ENCODE peak calls at places on chromosomes 5 and 9, in eight cellular contexts. W is tibial nerve, X is ovary, Y is sigmoid colon, K is transverse colon, T is A549, E is stomach, L is H1. M is an unnamed sample. For H3K9me3, the result is how much of the 10 kb centered on the place peaks cover.

GRCh38 chr9:81619353-81620008 is 69.9 kb downstream of the TLE1 start:
- DNase-seq in W (no peak), X (no peak), Y (no peak), K (no peak), T (no peak), E (no peak), L (no peak), M (no peak)

GRCh38 chr5:473344-474192 is 30.6 kb downstream of the EXOC3 start:
- DNase-seq in W (no peak), X (peak), Y (peak), K (peak), T (peak), E (peak), L (no peak), M (peak)

GRCh38 chr9:73889023-73889422 is 608.1 kb upstream of the RORB start:
- DNase-seq in W (no peak), X (no peak), Y (no peak), K (no peak), T (no peak), E (no peak), L (no peak), M (no peak)

GRCh38 chr5:32909207-32909606 is 198.1 kb downstream of the NPR3 start:
- DNase-seq in W (no peak), X (no peak), Y (no peak), K (no peak), T (no peak), E (no peak), L (no peak), M (no peak)

GRCh38 chr9:14279671-14280070 is 34.3 kb downstream of the NFIB start:
- DNase-seq in W (no peak), X (no peak), Y (no peak), K (no peak), T (no peak), E (no peak), L (no peak), M (no peak)

GRCh38 chr5:125530833-125531610 is 784.6 kb upstream of the ZNF608 start:
- DNase-seq in W (no peak), X (no peak), Y (no peak), K (no peak), T (no peak), E (no peak), L (no peak), M (no peak)

GRCh38 chr9:69211424-69212036 is 37.5 kb downstream of the TJP2 start:
- DNase-seq in W (no peak), X (no peak), Y (no peak), K (no peak), T (no peak), E (no peak), L (no peak), M (no peak)

GRCh38 chr5:73625905-73626811 is at the start of gene ARHGEF28:
- DNase-seq in W (no peak), X (peak), Y (peak), K (peak), T (peak), E (peak), L (no peak), M (no peak)

GRCh38 chr5:151086192-151086869 is 5.5 kb upstream of the TNIP1 start:
- DNase-seq in W (no peak), X (no peak), Y (no peak), K (no peak), T (no peak), E (no peak), L (no peak), M (no peak)

GRCh38 chr9:128552744-128553221 is 396 bp downstream of the SPTAN1 start:
- DNase-seq in W (no peak), X (peak), Y (peak), K (peak), T (no peak), E (peak), L (no peak), M (peak)

GRCh38 chr9:99811172-99811571 is 10.5 kb upstream of the NR4A3 start:
- DNase-seq in W (no peak), X (no peak), Y (no peak), K (no peak), T (no peak), E (no peak), L (no peak), M (no peak)

GRCh38 chr9:87016681-87017080 is 69.4 kb upstream of the GAS1 start:
- DNase-seq in W (no peak), X (no peak), Y (no peak), K (no peak), T (no peak), E (no peak), L (no peak), M (no peak)

GRCh38 chr5:104305602-104306001 is 743.0 kb upstream of the NUDT12 start:
- DNase-seq in W (no peak), X (no peak), Y (no peak), K (no peak), T (no peak), E (no peak), L (no peak), M (no peak)

GRCh38 chr5:90590-91547 is 1.1 kb upstream of the PLEKHG4B start:
- DNase-seq in W (no peak), X (no peak), Y (no peak), K (no peak), T (no peak), E (peak), L (no peak), M (no peak)

GRCh38 chr9:20382460-20383071 is 239.7 kb downstream of the MLLT3 start:
- DNase-seq in W (no peak), X (no peak), Y (no peak), K (no peak), T (no peak), E (no peak), L (no peak), M (no peak)

GRCh38 chr9:121326130-121326838 is 43.8 kb downstream of the STOM start:
- DNase-seq in W (peak), X (peak), Y (peak), K (peak), T (no peak), E (peak), L (no peak), M (peak)

GRCh38 chr9:123997665-123998277 is 13.8 kb upstream of the LHX2 start:
- DNase-seq in W (peak), X (no peak), Y (no peak), K (peak), T (no peak), E (no peak), L (no peak), M (no peak)

GRCh38 chr9:15176821-15177220 is 130.2 kb downstream of the TTC39B start:
- DNase-seq in W (no peak), X (no peak), Y (no peak), K (no peak), T (no peak), E (no peak), L (no peak), M (no peak)

GRCh38 chr9:131656356-131657030 is 83.4 kb downstream of the RAPGEF1 start:
- DNase-seq in W (peak), X (no peak), Y (peak), K (peak), T (no peak), E (peak), L (no peak), M (peak)

GRCh38 chr9:70498866-70499265 is 84.4 kb upstream of the KLF9 start:
- DNase-seq in W (no peak), X (no peak), Y (no peak), K (no peak), T (no peak), E (no peak), L (no peak), M (no peak)

GRCh38 chr9:468766-469496 is 254.3 kb downstream of the DOCK8 start:
- DNase-seq in W (no peak), X (no peak), Y (no peak), K (peak), T (no peak), E (no peak), L (no peak), M (no peak)

GRCh38 chr9:95213102-95213501 is 104.4 kb downstream of the FANCC start:
- DNase-seq in W (no peak), X (no peak), Y (no peak), K (no peak), T (no peak), E (no peak), L (no peak), M (no peak)

GRCh38 chr5:107058239-107058638 is 612.5 kb downstream of the EFNA5 start:
- DNase-seq in W (no peak), X (no peak), Y (no peak), K (no peak), T (no peak), E (no peak), L (no peak), M (no peak)

GRCh38 chr5:102865171-102865509 is 110.0 kb downstream of the PAM start:
- DNase-seq in W (no peak), X (no peak), Y (no peak), K (no peak), T (no peak), E (no peak), L (no peak), M (no peak)

GRCh38 chr9:83583151-83584014 is 39.6 kb upstream of the IDNK start:
- DNase-seq in W (peak), X (peak), Y (peak), K (peak), T (peak), E (peak), L (peak), M (no peak)

GRCh38 chr5:149030392-149030791 is 32.5 kb downstream of the SH3TC2 start:
- DNase-seq in W (no peak), X (no peak), Y (no peak), K (no peak), T (no peak), E (no peak), L (no peak), M (no peak)

DNA sequence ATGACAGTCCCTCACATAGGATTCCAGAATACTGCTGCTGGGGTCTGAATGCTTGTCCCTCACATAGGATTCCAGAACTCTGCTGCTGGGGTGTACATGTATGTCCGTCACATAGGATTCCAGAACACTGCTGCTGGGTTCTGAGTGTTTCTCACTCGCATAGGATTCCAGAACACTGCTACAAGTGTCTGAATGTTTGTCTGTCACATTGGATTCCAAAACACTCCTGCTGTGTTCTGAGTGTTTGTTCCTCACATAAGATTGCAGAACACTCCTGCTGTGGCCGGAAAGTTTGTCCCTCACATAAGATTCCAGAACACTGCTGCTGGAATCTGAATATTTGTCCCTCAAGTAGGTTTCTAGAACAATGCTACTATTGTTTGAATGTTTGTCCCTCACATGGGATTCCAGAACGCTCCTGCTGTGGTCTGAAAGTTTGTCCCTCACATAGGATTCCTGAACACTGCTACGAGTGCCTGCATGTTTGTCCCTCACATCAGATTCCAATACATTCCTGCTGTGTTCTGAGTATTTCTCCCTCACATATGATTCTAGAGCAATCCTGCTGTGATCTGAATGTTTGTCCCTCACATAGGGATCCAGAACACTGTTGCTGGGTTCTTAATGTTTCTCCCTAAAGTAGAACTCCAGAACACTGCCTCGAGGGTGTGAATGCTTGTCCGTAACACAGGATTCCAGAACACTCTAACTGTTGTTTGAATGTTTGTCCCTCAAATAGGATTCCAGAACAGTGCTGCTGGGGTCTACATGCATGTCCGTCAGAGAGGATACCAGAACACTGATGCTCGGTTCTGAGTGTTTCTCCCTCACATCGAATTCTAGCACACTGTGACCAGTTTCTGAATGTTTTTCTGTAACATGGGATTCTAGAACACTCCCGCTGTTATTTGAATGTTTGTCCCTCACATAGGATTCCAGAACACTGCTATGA is 200.4 kb downstream of the FOXD4L6 start:
- DNase-seq in W (no peak), X (no peak), Y (no peak), K (no peak), T (no peak), E (no peak), L (no peak), M (no peak)
- H3K9me3 ChIP-seq in W (under half), X (half or more), Y (half or more), K (under half), T (half or more), E (half or more), L (half or more), M (half or more)

DNA sequence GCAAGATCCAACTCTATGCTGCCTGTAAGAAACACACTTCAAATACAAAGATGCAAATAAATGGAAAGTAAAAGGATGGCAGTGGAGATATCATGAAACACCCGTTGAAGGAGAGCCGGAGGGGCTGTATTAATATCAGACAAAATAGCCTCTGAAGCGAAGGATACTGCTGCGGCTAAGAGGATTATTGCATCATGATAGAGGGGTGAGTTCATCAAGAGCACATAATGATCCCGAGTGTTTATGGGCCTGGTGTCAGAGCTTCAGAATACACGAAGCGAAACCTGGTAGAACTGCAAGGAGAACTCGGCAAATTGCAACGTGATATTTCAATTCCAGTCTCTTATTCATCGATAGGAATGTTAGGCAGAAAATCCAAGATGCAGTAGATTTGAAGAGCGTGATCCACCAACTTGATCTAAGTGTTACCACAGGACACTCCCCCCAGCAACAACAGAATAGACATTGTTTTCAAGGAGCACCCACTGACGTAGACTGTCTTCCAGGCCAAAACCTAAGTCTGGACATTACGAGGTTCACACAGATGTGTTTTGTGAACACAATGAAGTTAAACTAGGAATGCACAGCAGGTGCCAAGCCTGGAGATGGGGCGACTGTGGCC is 27.7 kb upstream of the QSOX2 start:
- DNase-seq in W (no peak), X (no peak), Y (no peak), K (no peak), T (no peak), E (no peak), L (no peak), M (no peak)
- TF ChIP-seq EP300 in W (no peak), X (no peak), Y (no peak), K (no peak), T (no peak), E (no peak), L (no peak), M (no peak)

GRCh38 chr9:133204335-133204992 is 4.6 kb downstream of the OBP2B start:
- DNase-seq in W (no peak), X (no peak), Y (no peak), K (no peak), T (no peak), E (peak), L (no peak), M (no peak)
- H3K9me3 ChIP-seq in W (under half), X (under half), Y (under half), K (under half), T (under half), E (under half), L (under half), M (under half)

GRCh38 chr9:7777776-7778175 is 21.8 kb downstream of the DMAC1 start:
- DNase-seq in W (no peak), X (no peak), Y (no peak), K (no peak), T (no peak), E (no peak), L (no peak), M (no peak)
- TF ChIP-seq EP300 in W (no peak), X (no peak), Y (no peak), K (no peak), T (no peak), E (no peak), L (no peak), M (no peak)

GRCh38 chr5:31412324-31412723 is 119.6 kb downstream of the DROSHA start:
- DNase-seq in W (no peak), X (no peak), Y (no peak), K (no peak), T (no peak), E (no peak), L (no peak), M (no peak)
- H3K9me3 ChIP-seq in W (under half), X (under half), Y (under half), K (under half), T (under half), E (under half), L (under half), M (under half)

DNA sequence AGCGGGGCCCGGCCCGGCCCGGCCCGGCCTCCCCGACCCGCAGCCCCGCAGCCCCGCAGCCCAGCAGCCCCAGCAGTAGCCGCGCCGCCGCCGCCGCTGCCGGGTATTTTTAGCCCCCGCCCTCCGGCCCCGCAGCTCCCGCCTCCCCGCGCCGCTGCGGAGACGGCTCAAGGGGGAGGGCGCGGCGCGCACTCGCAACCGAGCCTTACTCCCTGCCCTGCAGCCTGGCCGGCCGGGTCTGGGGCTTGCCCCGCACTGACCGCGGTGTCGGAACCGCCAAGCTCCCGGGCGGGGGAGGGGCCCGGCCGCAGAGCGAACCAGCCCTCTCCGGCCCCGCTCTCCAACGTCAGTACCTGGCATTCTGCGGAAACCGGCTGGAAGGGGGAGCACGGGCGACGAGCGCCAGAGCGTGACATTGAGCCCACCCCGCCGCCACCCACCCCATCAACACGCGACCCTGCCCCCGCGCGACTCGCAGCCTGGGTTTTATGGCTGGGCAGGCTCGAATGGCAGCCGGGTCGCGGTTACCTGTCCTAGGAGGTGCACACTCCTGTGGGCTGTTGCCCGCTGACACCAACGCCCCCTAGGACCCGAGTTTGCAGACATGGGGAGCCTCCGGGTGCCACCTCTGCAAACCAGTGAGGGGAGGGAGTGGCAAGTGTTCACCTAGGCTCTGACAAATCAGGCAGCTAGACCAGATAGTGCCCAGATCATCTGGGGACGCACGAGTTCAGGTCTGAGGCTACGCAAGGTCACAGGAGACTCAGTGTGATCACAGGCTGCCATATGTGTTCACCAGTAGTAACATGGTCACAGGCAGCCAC is at the start of gene ACSL6:
- DNase-seq in W (no peak), X (no peak), Y (peak), K (peak), T (peak), E (peak), L (no peak), M (peak)
- TF ChIP-seq EP300 in W (no peak), X (no peak), Y (no peak), K (no peak), T (no peak), E (no peak), L (no peak), M (no peak)

GRCh38 chr9:77018058-77019009 is 1.1 kb upstream of the FOXB2 start:
- DNase-seq in W (no peak), X (no peak), Y (no peak), K (no peak), T (no peak), E (no peak), L (no peak), M (no peak)

GRCh38 chr9:77016111-77016525 is 3.3 kb upstream of the FOXB2 start:
- DNase-seq in W (no peak), X (no peak), Y (no peak), K (no peak), T (no peak), E (no peak), L (no peak), M (no peak)

GRCh38 chr9:77015291-77016048 is 4.0 kb upstream of the FOXB2 start:
- DNase-seq in W (no peak), X (no peak), Y (no peak), K (no peak), T (no peak), E (no peak), L (no peak), M (no peak)

GRCh38 chr9:77017505-77017894 is 2.0 kb upstream of the FOXB2 start:
- DNase-seq in W (no peak), X (no peak), Y (no peak), K (no peak), T (no peak), E (no peak), L (no peak), M (no peak)

DNA sequence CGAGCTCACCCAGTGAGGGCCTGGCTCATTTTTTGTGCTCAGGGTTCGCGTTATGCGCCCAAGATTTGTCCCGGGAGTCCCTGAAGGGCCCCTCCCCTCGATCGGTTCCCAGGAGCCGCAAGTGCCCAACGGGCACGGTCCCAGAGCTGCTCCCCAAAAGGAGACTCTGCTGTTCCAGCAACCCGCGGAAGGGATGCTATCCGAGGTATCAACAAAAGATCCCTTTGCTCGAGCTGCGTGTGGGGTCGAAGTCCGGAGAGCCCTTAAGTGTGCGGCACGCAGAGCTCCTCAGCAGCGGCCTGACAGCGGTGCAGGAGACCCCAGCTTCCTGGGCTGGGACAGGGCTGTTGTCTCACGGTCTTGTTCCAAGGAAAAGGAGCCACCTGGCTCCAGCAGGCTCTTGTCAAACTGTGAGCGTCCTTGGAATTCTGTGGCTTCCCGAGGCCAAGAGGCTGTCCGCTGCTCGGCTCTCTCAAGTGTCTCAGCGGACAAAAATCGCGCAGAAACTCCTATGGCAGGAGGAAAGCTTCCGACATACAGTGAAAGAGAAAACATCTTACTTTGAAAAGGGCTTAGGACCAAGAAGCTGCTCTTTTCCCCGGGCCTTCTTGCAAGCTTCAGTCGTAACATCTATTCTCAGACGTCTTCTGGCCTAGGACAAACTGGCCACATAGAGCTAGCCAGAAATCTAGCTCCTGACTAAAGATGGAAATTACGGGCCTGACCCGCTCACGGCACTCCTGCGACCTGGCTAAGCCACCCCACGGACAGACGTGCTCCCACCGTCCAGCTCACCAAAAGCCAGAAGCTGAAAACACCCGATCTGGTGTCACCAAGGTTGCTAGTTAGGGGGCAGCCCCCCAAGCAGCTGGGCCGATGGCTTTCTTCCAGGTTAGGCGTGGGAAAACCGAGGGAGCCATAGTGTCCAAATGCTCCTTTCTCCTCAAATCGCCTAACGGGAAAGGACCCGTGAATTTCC is 2.6 kb upstream of the FOXB2 start:
- DNase-seq in W (no peak), X (no peak), Y (no peak), K (no peak), T (no peak), E (no peak), L (no peak), M (no peak)
- H3K9me3 ChIP-seq in W (under half), X (under half), Y (under half), K (under half), T (under half), E (under half), L (under half), M (under half)

M was measured in suprapubic skin.